ENCODE peak calls at places on chromosomes 1 and 21, in six cellular contexts. L is T-cell, B is ELF-1, A is small intestine, G is memory B cell, S is AG08396. X is an unnamed sample.
A peak's percentile ranks its signal among the peaks of the same experiment; 100 is the strongest.

GRCh38 chr1:78339490-78339889 is 151.3 kb upstream of the PTGFR start:
- DNase-seq in L (no peak), B (no peak), A (no peak), G (no peak), S (peak; percentile 24), X (no peak)

GRCh38 chr1:117678246-117678977 is 72.6 kb downstream of the TENT5C start:
- DNase-seq in A (no peak), G (no peak), B (no peak), S (no peak), L (no peak), X (no peak)

GRCh38 chr1:5514519-5515183 is 477.6 kb downstream of the NPHP4 start:
- DNase-seq in A (peak; percentile 38), S (peak; percentile 86), L (peak; percentile 55), G (peak; percentile 75), B (peak; percentile 70), X (no peak)

GRCh38 chr21:37916795-37917142 is 512 bp upstream of the KCNJ6 start:
- DNase-seq in L (no peak), B (peak; percentile 78), A (no peak), S (no peak), G (no peak), X (no peak)

GRCh38 chr1:155967410-155968400 is 10.6 kb downstream of the ARHGEF2 start:
- DNase-seq in G (no peak), L (peak; percentile 39), B (peak; percentile 30), A (no peak), S (no peak), X (no peak)

GRCh38 chr21:44658913-44659595 is 1.3 kb downstream of the KRTAP12-3 start:
- DNase-seq in S (no peak), A (peak; percentile 26), B (no peak), L (peak; percentile 27), G (no peak), X (no peak)

GRCh38 chr1:150236614-150236934 is 662 bp upstream of the ANP32E start:
- DNase-seq in L (no peak), A (no peak), S (no peak), G (no peak), B (no peak), X (no peak)

GRCh38 chr1:171486048-171486519 is 754 bp downstream of the PRRC2C start:
- DNase-seq in G (no peak), L (peak; percentile 87), A (peak; percentile 51), B (peak; percentile 85), S (peak; percentile 34), X (no peak)

GRCh38 chr21:33418686-33419085 is 15.5 kb downstream of the IFNGR2 start:
- DNase-seq in S (no peak), G (no peak), L (no peak), B (no peak), A (no peak), X (no peak)

GRCh38 chr1:31822766-31823165 is 6.9 kb upstream of the SPOCD1 start:
- DNase-seq in G (no peak), L (no peak), S (no peak), A (no peak), B (no peak), X (no peak)

GRCh38 chr1:186828612-186829542 is at the start of gene PLA2G4A:
- DNase-seq in G (no peak), B (peak; percentile 19), L (no peak), A (peak; percentile 86), S (peak; percentile 28), X (no peak)

GRCh38 chr1:16133007-16133961 is 22.6 kb downstream of the EPHA2 start:
- DNase-seq in L (no peak), A (no peak), S (no peak), G (no peak), B (no peak), X (no peak)

GRCh38 chr1:50333595-50333974 is 89.7 kb downstream of the DMRTA2 start:
- DNase-seq in S (peak; percentile 85), G (peak; percentile 19), L (peak; percentile 31), A (peak; percentile 61), B (peak; percentile 85), X (no peak)

GRCh38 chr1:96414598-96414997 is 307.0 kb upstream of the PTBP2 start:
- DNase-seq in B (no peak), G (no peak), L (no peak), S (no peak), A (no peak), X (no peak)

GRCh38 chr1:177351361-177352108 is 180.8 kb downstream of the BRINP2 start:
- DNase-seq in G (no peak), B (peak; percentile 27), L (no peak), A (peak; percentile 68), S (no peak), X (no peak)

GRCh38 chr1:238143038-238143437 is 252.3 kb upstream of the ZP4 start:
- DNase-seq in G (no peak), L (no peak), S (no peak), A (no peak), B (no peak), X (no peak)

GRCh38 chr1:27539901-27540861 is 50.2 kb upstream of the WASF2 start:
- DNase-seq in S (peak; percentile 73), A (no peak), L (no peak), B (no peak), G (no peak), X (no peak)

GRCh38 chr1:39640861-39641260 is 1.4 kb upstream of the HEYL start:
- DNase-seq in G (no peak), A (no peak), L (no peak), B (no peak), S (no peak), X (no peak)

GRCh38 chr1:36579049-36579448 is 96.3 kb upstream of the CSF3R start:
- DNase-seq in S (no peak), A (no peak), B (no peak), G (no peak), L (no peak), X (no peak)

GRCh38 chr1:9842073-9842711 is 18.4 kb upstream of the CLSTN1 start:
- DNase-seq in A (no peak), L (no peak), B (no peak), S (no peak), G (no peak), X (no peak)

GRCh38 chr21:45373991-45374816 is 30.8 kb upstream of the COL18A1 start:
- DNase-seq in L (no peak), A (no peak), G (no peak), S (no peak), B (no peak), X (no peak)

GRCh38 chr1:206951318-206952105 is 5.2 kb upstream of the PIGR start:
- DNase-seq in A (peak; percentile 81), L (no peak), S (no peak), B (no peak), G (no peak), X (no peak)

GRCh38 chr1:156868341-156868740 is 7.7 kb downstream of the NTRK1 start:
- DNase-seq in L (no peak), S (no peak), G (no peak), B (no peak), A (no peak), X (no peak)

GRCh38 chr1:64856564-64856963 is 109.8 kb downstream of the JAK1 start:
- DNase-seq in S (no peak), L (no peak), B (no peak), A (no peak), G (no peak), X (no peak)

GRCh38 chr1:13950637-13951036 is 250.6 kb downstream of the PRDM2 start:
- DNase-seq in G (no peak), S (no peak), B (peak; percentile 20), A (no peak), L (no peak), X (no peak)

GRCh38 chr1:66450043-66450514 is 83.9 kb upstream of the SGIP1 start:
- DNase-seq in G (no peak), L (no peak), B (no peak), S (no peak), A (no peak), X (no peak)

GRCh38 chr1:36881541-36881940 is 152.8 kb downstream of the GRIK3 start:
- DNase-seq in L (no peak), A (no peak), B (peak; percentile 0), S (no peak), G (no peak), X (no peak)

GRCh38 chr1:67376381-67376780 is 53.8 kb downstream of the SERBP1 start:
- DNase-seq in G (no peak), B (peak; percentile 79), S (no peak), A (no peak), L (no peak), X (no peak)

GRCh38 chr1:66074147-66074546 is 281.5 kb downstream of the PDE4B start:
- DNase-seq in G (no peak), L (no peak), B (no peak), S (no peak), A (no peak), X (no peak)

GRCh38 chr1:32005522-32005921 is 8.1 kb upstream of the KHDRBS1 start:
- DNase-seq in S (no peak), G (no peak), L (no peak), B (no peak), A (no peak), X (no peak)

GRCh38 chr1:51234721-51235425 is 1.2 kb upstream of the RNF11 start:
- DNase-seq in B (no peak), L (peak; percentile 29), A (peak; percentile 75), G (peak; percentile 72), S (peak; percentile 28), X (no peak)

GRCh38 chr1:164712131-164713031 is 153.4 kb downstream of the PBX1 start:
- DNase-seq in A (peak; percentile 80), B (no peak), L (no peak), S (no peak), G (no peak), X (no peak)

GRCh38 chr1:24963943-24964677 is 34.0 kb upstream of the RUNX3 start:
- DNase-seq in B (no peak), L (no peak), G (no peak), A (no peak), S (no peak), X (no peak)

GRCh38 chr1:117061986-117062415 is 1.9 kb downstream of the TTF2 start:
- DNase-seq in G (no peak), L (no peak), B (no peak), A (no peak), S (peak; percentile 53), X (no peak)

GRCh38 chr1:150161747-150162581 is 12.2 kb downstream of the PLEKHO1 start:
- DNase-seq in L (no peak), S (no peak), B (no peak), A (no peak), G (no peak), X (no peak)

GRCh38 chr1:78095618-78096416 is 50.1 kb downstream of the GIPC2 start:
- DNase-seq in B (no peak), A (no peak), L (no peak), G (no peak), S (peak; percentile 15), X (no peak)

GRCh38 chr1:28111157-28111556 is 22.7 kb upstream of the EYA3 start:
- DNase-seq in G (no peak), L (no peak), S (no peak), B (no peak), A (peak; percentile 36), X (no peak)

GRCh38 chr1:206559661-206559995 is 52.3 kb downstream of the RASSF5 start:
- DNase-seq in A (no peak), S (no peak), G (no peak), B (no peak), L (no peak), X (no peak)

X was measured in cortex of kidney.